ENCODE peak calls at places on chromosomes 11 and 22, in five cellular contexts. One of them, this sample, is unnamed.

GRCh38 chr22:17699696-17700330 is 61.3 kb downstream of the BCL2L13 start:
- DNase-seq in K562: no peak
- DNase-seq in right lobe of liver: no peak
- DNase-seq in fibroblast of lung: no peak
- DNase-seq in GM23338: no peak
- DNase-seq in this sample: no peak

GRCh38 chr11:30360741-30361140 is 37.8 kb downstream of the ARL14EP start:
- DNase-seq in fibroblast of lung: no peak
- DNase-seq in K562: no peak
- DNase-seq in right lobe of liver: no peak
- DNase-seq in GM23338: no peak
- DNase-seq in this sample: no peak

GRCh38 chr22:44743804-44744211 is 8.6 kb upstream of the ARHGAP8 start:
- DNase-seq in fibroblast of lung: no peak
- DNase-seq in right lobe of liver: no peak
- DNase-seq in K562: no peak
- DNase-seq in GM23338: no peak
- DNase-seq in this sample: no peak

GRCh38 chr22:35489225-35489624 is 51.4 kb upstream of the RASD2 start:
- DNase-seq in fibroblast of lung: no peak
- DNase-seq in K562: no peak
- DNase-seq in right lobe of liver: no peak
- DNase-seq in GM23338: no peak
- DNase-seq in this sample: no peak

GRCh38 chr22:46079861-46080821 is 70.2 kb upstream of the PPARA start:
- DNase-seq in fibroblast of lung: peak; percentile 71
- DNase-seq in right lobe of liver: peak; percentile 51
- DNase-seq in K562: no peak
- DNase-seq in GM23338: no peak
- DNase-seq in this sample: peak; percentile 56

GRCh38 chr11:57248780-57249383 is 11.8 kb upstream of the APLNR start:
- DNase-seq in right lobe of liver: peak; percentile 79
- DNase-seq in fibroblast of lung: peak; percentile 68
- DNase-seq in GM23338: peak; percentile 90
- DNase-seq in K562: peak; percentile 50
- DNase-seq in this sample: peak; percentile 51

GRCh38 chr11:86464509-86465221 is 90.0 kb downstream of the CCDC81 start:
- DNase-seq in K562: no peak
- DNase-seq in GM23338: no peak
- DNase-seq in fibroblast of lung: no peak
- DNase-seq in right lobe of liver: no peak
- DNase-seq in this sample: no peak

GRCh38 chr22:49972163-49973017 is 11.8 kb downstream of the PIM3 start:
- DNase-seq in GM23338: no peak
- DNase-seq in right lobe of liver: peak; percentile 64
- DNase-seq in fibroblast of lung: no peak
- DNase-seq in K562: peak; percentile 11
- DNase-seq in this sample: peak; percentile 63

GRCh38 chr22:17742528-17742902 is 31.8 kb downstream of the BID start:
- DNase-seq in right lobe of liver: peak; percentile 87
- DNase-seq in fibroblast of lung: peak; percentile 69
- DNase-seq in GM23338: peak; percentile 95
- DNase-seq in K562: peak; percentile 92
- DNase-seq in this sample: peak; percentile 65

GRCh38 chr11:75815345-75815983 is 454 bp downstream of the UVRAG start:
- DNase-seq in fibroblast of lung: peak; percentile 24
- DNase-seq in right lobe of liver: no peak
- DNase-seq in K562: no peak
- DNase-seq in GM23338: peak; percentile 78
- DNase-seq in this sample: peak; percentile 76

GRCh38 chr11:126122863-126123262 is 60.2 kb upstream of the CDON start:
- DNase-seq in right lobe of liver: no peak
- DNase-seq in K562: no peak
- DNase-seq in GM23338: no peak
- DNase-seq in fibroblast of lung: no peak
- DNase-seq in this sample: no peak

GRCh38 chr11:44727114-44727372 is 281 bp downstream of the TSPAN18 start:
- DNase-seq in fibroblast of lung: no peak
- DNase-seq in K562: no peak
- DNase-seq in GM23338: no peak
- DNase-seq in right lobe of liver: no peak
- DNase-seq in this sample: no peak

GRCh38 chr11:43943931-43944751 is 1.7 kb downstream of the C11orf96 start:
- DNase-seq in fibroblast of lung: no peak
- DNase-seq in right lobe of liver: no peak
- DNase-seq in GM23338: peak; percentile 43
- DNase-seq in K562: no peak
- DNase-seq in this sample: peak; percentile 53

GRCh38 chr11:73729594-73730206 is 31.2 kb downstream of the RAB6A start:
- DNase-seq in right lobe of liver: no peak
- DNase-seq in fibroblast of lung: no peak
- DNase-seq in K562: peak; percentile 43
- DNase-seq in GM23338: peak; percentile 86
- DNase-seq in this sample: no peak

GRCh38 chr11:102929966-102930365 is 25.6 kb downstream of the MMP13 start:
- DNase-seq in right lobe of liver: no peak
- DNase-seq in GM23338: no peak
- DNase-seq in fibroblast of lung: no peak
- DNase-seq in K562: no peak
- DNase-seq in this sample: no peak

GRCh38 chr11:65440831-65441499 is 18.4 kb downstream of the NEAT1 start:
- DNase-seq in fibroblast of lung: peak; percentile 49
- DNase-seq in K562: no peak
- DNase-seq in GM23338: no peak
- DNase-seq in right lobe of liver: peak; percentile 46
- DNase-seq in this sample: no peak

GRCh38 chr22:29717789-29718188 is 2.0 kb upstream of the CABP7 start:
- DNase-seq in GM23338: no peak
- DNase-seq in right lobe of liver: no peak
- DNase-seq in fibroblast of lung: no peak
- DNase-seq in K562: no peak
- DNase-seq in this sample: no peak

GRCh38 chr11:111245425-111245824 is at the start of gene POU2AF2:
- DNase-seq in right lobe of liver: no peak
- DNase-seq in fibroblast of lung: no peak
- DNase-seq in K562: no peak
- DNase-seq in GM23338: no peak
- DNase-seq in this sample: no peak

GRCh38 chr11:120413480-120413879 is 77.3 kb downstream of the ARHGEF12 start:
- DNase-seq in K562: no peak
- DNase-seq in fibroblast of lung: peak; percentile 40
- DNase-seq in right lobe of liver: no peak
- DNase-seq in GM23338: no peak
- DNase-seq in this sample: no peak

GRCh38 chr11:22510010-22510409 is 115.6 kb downstream of the FANCF start:
- DNase-seq in GM23338: no peak
- DNase-seq in right lobe of liver: no peak
- DNase-seq in fibroblast of lung: no peak
- DNase-seq in K562: no peak
- DNase-seq in this sample: no peak

GRCh38 chr22:40030026-40030756 is 35.4 kb downstream of the FAM83F start:
- DNase-seq in GM23338: no peak
- DNase-seq in right lobe of liver: no peak
- DNase-seq in fibroblast of lung: no peak
- DNase-seq in K562: no peak
- DNase-seq in this sample: no peak

GRCh38 chr11:1690167-1691026 is 6.6 kb upstream of the KRTAP5-6 start:
- DNase-seq in K562: no peak
- DNase-seq in fibroblast of lung: no peak
- DNase-seq in right lobe of liver: no peak
- DNase-seq in GM23338: no peak
- DNase-seq in this sample: no peak

GRCh38 chr11:103892603-103893002 is 143.8 kb upstream of the DDI1 start:
- DNase-seq in K562: no peak
- DNase-seq in fibroblast of lung: peak; percentile 25
- DNase-seq in GM23338: no peak
- DNase-seq in right lobe of liver: no peak
- DNase-seq in this sample: no peak

DNA sequence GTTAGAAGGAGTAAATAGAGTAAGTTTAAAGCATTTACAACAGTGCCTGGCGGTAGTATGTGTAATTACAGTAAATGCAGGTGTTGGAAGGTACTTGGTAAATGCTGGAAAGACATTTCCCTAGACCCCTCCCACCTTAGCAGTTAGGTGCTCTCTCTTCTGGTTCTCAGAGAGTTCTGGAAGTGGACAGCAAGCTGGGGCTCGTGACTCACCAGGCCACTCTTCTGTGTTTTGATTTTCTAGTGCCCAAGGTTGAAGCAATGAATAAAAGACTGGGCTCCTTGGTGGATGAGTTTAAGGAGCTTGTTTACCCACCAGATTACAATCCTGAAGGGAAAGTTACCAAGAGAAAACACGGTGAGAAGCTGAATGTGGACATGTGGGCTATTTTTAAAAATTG is 27.6 kb downstream of the SNU13 start:
- DNase-seq in fibroblast of lung: no peak
- DNase-seq in K562: no peak
- DNase-seq in GM23338: no peak
- DNase-seq in right lobe of liver: no peak
- DNase-seq in this sample: no peak
- TF ChIP-seq CTCF in fibroblast of lung: no peak
- TF ChIP-seq CTCF in K562: no peak
- TF ChIP-seq CTCF in GM23338: no peak
- TF ChIP-seq CTCF in right lobe of liver: no peak
- TF ChIP-seq CTCF in this sample: no peak

GRCh38 chr22:41271787-41272186 is 14.2 kb downstream of the RANGAP1 start:
- DNase-seq in GM23338: no peak
- DNase-seq in fibroblast of lung: no peak
- DNase-seq in K562: no peak
- DNase-seq in right lobe of liver: no peak
- DNase-seq in this sample: no peak
- H3K4me3 ChIP-seq in GM23338: no peak overlapping the region
- H3K4me3 ChIP-seq in fibroblast of lung: no peak overlapping the region
- H3K4me3 ChIP-seq in K562: no peak overlapping the region
- H3K4me3 ChIP-seq in right lobe of liver: no peak overlapping the region
- H3K4me3 ChIP-seq in this sample: no peak overlapping the region

DNA sequence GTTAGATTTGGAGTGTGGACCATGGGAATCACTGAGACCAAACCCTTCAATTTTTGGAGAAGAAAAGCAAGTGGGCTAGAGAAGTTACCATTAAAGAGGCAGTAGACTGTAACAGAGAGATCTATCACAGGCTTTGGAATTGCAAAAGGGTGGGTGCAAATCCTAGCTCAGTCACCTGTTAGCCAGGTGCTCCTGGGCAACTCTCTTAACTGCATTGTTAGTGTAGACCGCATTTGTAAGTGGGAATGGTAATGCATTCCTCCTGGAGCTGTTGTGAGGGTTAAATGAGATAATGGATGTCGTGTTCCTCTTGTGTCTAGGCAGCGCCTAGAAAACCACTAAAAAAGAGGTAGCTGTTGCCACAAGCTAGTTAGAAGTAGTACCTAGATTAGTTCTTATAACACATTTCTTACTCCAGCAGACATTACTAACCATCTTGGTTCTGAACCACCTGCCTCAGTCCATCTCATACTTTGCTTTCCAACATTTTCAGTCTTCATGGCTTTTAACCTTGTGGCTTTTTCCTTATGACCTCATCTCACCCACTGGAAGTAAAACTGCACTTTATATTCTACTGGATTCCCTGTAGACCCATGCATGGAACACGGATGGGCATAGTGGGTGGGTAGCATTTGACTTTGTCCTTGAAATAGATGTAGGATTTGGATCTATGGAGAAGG is 153.0 kb downstream of the HIPK3 start:
- DNase-seq in K562: no peak
- DNase-seq in right lobe of liver: no peak
- DNase-seq in GM23338: peak; percentile 24
- DNase-seq in fibroblast of lung: no peak
- DNase-seq in this sample: no peak
- H3K27me3 ChIP-seq in K562: peaks cover 34% of the 10 kb centered on the region
- H3K27me3 ChIP-seq in right lobe of liver: no peaks in the 10 kb centered on the region
- H3K27me3 ChIP-seq in GM23338: no peaks in the 10 kb centered on the region
- H3K27me3 ChIP-seq in fibroblast of lung: no peaks in the 10 kb centered on the region
- H3K27me3 ChIP-seq in this sample: peaks cover 1% of the 10 kb centered on the region

GRCh38 chr11:115984228-115984627 is 480.0 kb upstream of the CADM1 start:
- DNase-seq in K562: no peak
- DNase-seq in fibroblast of lung: no peak
- DNase-seq in right lobe of liver: no peak
- DNase-seq in GM23338: no peak
- DNase-seq in this sample: no peak
- TF ChIP-seq CTCF in K562: peak; percentile 32
- TF ChIP-seq CTCF in fibroblast of lung: no peak
- TF ChIP-seq CTCF in right lobe of liver: no peak
- TF ChIP-seq CTCF in GM23338: no peak
- TF ChIP-seq CTCF in this sample: no peak

DNA sequence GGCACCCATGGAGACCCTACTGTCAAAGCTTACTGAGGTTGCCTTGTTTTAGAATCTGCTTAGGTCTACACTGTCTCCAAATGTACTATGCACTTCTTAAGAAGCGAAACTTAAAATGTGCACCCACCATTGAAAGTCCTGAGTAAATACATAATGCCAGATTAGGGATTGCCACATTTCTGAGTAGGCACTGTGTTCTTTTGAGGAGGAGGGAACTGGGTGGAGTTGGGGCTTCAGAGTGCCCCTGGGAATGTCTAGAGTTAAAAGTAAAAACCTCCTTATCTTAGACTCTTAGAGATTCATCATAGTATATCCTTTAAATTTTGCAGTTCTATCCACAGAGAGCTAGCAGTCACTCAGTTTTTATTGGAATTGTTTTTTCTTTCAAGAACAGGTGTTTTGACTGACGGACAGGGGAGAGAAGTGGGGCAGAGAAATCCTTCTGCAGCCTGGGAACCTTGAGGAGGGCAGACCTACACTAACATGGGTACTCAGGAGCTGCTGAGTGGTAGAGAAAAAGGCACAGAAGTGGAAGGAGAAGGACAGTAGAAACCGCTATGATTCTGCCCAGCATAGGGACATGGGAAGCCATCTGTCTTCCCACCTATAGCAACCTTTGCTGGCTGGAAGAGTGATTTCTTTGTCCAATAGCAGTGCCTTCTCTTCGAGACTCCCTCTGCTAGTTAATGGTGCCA is 33.4 kb upstream of the MICAL2 start:
- DNase-seq in fibroblast of lung: no peak
- DNase-seq in right lobe of liver: peak; percentile 1
- DNase-seq in GM23338: no peak
- DNase-seq in K562: no peak
- DNase-seq in this sample: no peak
- H3K4me3 ChIP-seq in fibroblast of lung: no peak overlapping the region
- H3K4me3 ChIP-seq in right lobe of liver: no peak overlapping the region
- H3K4me3 ChIP-seq in GM23338: no peak overlapping the region
- H3K4me3 ChIP-seq in K562: no peak overlapping the region
- H3K4me3 ChIP-seq in this sample: no peak overlapping the region

DNA sequence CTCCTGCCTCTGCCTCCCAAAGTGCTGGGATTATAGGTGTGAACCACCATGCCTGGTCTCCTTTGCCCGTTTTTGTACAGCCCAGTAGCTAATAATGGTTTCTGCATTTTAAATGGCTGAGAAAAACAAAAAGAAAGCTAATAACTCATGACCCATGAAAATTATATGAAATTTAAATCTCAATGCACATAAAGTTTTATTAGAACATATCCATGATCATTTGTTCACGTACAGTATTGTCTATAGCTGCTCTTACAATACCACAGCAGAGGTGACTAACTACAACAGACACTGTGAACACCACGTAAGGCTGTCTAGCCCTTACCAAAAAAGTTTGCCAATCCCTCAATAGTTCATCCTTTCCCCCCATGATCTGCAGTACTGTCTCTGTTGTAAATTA is 6.4 kb upstream of the PLAAT2 start:
- DNase-seq in GM23338: no peak
- DNase-seq in K562: no peak
- DNase-seq in fibroblast of lung: no peak
- DNase-seq in right lobe of liver: no peak
- DNase-seq in this sample: no peak
- H3K27me3 ChIP-seq in GM23338: no peaks in the 10 kb centered on the region
- H3K27me3 ChIP-seq in K562: no peaks in the 10 kb centered on the region
- H3K27me3 ChIP-seq in fibroblast of lung: no peaks in the 10 kb centered on the region
- H3K27me3 ChIP-seq in right lobe of liver: no peaks in the 10 kb centered on the region
- H3K27me3 ChIP-seq in this sample: no peaks in the 10 kb centered on the region

GRCh38 chr22:38291201-38291777 is 18.5 kb upstream of the TMEM184B start:
- DNase-seq in fibroblast of lung: no peak
- DNase-seq in K562: no peak
- DNase-seq in right lobe of liver: no peak
- DNase-seq in GM23338: no peak
- DNase-seq in this sample: no peak
- TF ChIP-seq CTCF in fibroblast of lung: no peak
- TF ChIP-seq CTCF in K562: no peak
- TF ChIP-seq CTCF in right lobe of liver: no peak
- TF ChIP-seq CTCF in GM23338: no peak
- TF ChIP-seq CTCF in this sample: no peak

This sample was measured in lower lobe of right lung.